ENCODE peak calls at places on chromosomes 3 and 15, in six cellular contexts. C is dorsolateral prefrontal cortex, S is posterior vena cava, B is HEK293T, U is aorta, V is glutamatergic neuron. R is an unnamed sample.

GRCh38 chr3:158121295-158121694 is 11.4 kb downstream of the RSRC1 start:
- DNase-seq in C (no peak), S (no peak), B (no peak), U (no peak), V (no peak), R (no peak)

GRCh38 chr3:20975221-20975620 is 775.8 kb downstream of the ZNF385D start:
- DNase-seq in C (no peak), S (peak), B (no peak), U (peak), V (no peak), R (no peak)

GRCh38 chr3:53842436-53843194 is 3.6 kb downstream of the CHDH start:
- DNase-seq in C (peak), S (no peak), B (no peak), U (no peak), V (no peak), R (no peak)

GRCh38 chr3:23685484-23686258 is 120.1 kb upstream of the UBE2E1 start:
- DNase-seq in C (peak), S (peak), B (peak), U (peak), V (no peak), R (no peak)

GRCh38 chr3:142366434-142366833 is 81.4 kb downstream of the XRN1 start:
- DNase-seq in C (no peak), S (no peak), B (peak), U (no peak), V (no peak), R (no peak)

GRCh38 chr3:10217359-10217758 is 30.9 kb upstream of the TATDN2 start:
- DNase-seq in C (no peak), S (no peak), B (no peak), U (no peak), V (no peak), R (no peak)

GRCh38 chr15:98804057-98804380 is 155.7 kb downstream of the IGF1R start:
- DNase-seq in C (no peak), S (no peak), B (no peak), U (no peak), V (no peak), R (no peak)

GRCh38 chr15:88838667-88839066 is 35.4 kb downstream of the ACAN start:
- DNase-seq in C (no peak), S (no peak), B (no peak), U (no peak), V (no peak), R (no peak)

GRCh38 chr3:15074500-15074899 is 9.4 kb upstream of the MRPS25 start:
- DNase-seq in C (no peak), S (no peak), B (no peak), U (no peak), V (no peak), R (no peak)

GRCh38 chr3:15361494-15362214 is 29.3 kb upstream of the SH3BP5 start:
- DNase-seq in C (no peak), S (no peak), B (no peak), U (no peak), V (peak), R (no peak)

GRCh38 chr15:26235864-26236263 is 372.7 kb upstream of the ATP10A start:
- DNase-seq in C (no peak), S (no peak), B (no peak), U (no peak), V (no peak), R (no peak)

GRCh38 chr3:73603771-73604171 is 21.0 kb downstream of the PDZRN3 start:
- DNase-seq in C (no peak), S (no peak), B (no peak), U (no peak), V (no peak), R (no peak)

GRCh38 chr15:49242820-49243219 is 72.8 kb downstream of the GALK2 start:
- DNase-seq in C (no peak), S (no peak), B (no peak), U (peak), V (no peak), R (no peak)

GRCh38 chr3:89787485-89787884 is 680.1 kb downstream of the EPHA3 start:
- DNase-seq in C (no peak), S (no peak), B (no peak), U (no peak), V (no peak), R (no peak)

GRCh38 chr3:152021951-152022461 is 148.6 kb downstream of the SUCNR1 start:
- DNase-seq in C (peak), S (no peak), B (no peak), U (peak), V (no peak), R (no peak)

GRCh38 chr3:29436612-29437313 is 155.9 kb downstream of the RBMS3 start:
- DNase-seq in C (no peak), S (no peak), B (no peak), U (no peak), V (no peak), R (no peak)

GRCh38 chr3:32685604-32686185 is 707 bp downstream of the CNOT10 start:
- DNase-seq in C (no peak), S (no peak), B (no peak), U (no peak), V (no peak), R (no peak)

GRCh38 chr3:128318275-128318920 is 148.3 kb downstream of the DNAJB8 start:
- DNase-seq in C (peak), S (peak), B (no peak), U (no peak), V (no peak), R (peak)

GRCh38 chr3:139318431-139318816 is 25.4 kb upstream of the MRPS22 start:
- DNase-seq in C (no peak), S (peak), B (no peak), U (no peak), V (no peak), R (no peak)

GRCh38 chr3:99339222-99339621 is 299.2 kb upstream of the COL8A1 start:
- DNase-seq in C (no peak), S (no peak), B (no peak), U (no peak), V (no peak), R (no peak)

GRCh38 chr3:71454513-71455423 is 128.8 kb downstream of the FOXP1 start:
- DNase-seq in C (no peak), S (no peak), B (no peak), U (no peak), V (no peak), R (no peak)

GRCh38 chr15:74983725-74984231 is 11.6 kb upstream of the SCAMP5 start:
- DNase-seq in C (no peak), S (no peak), B (no peak), U (peak), V (no peak), R (no peak)

GRCh38 chr15:67914537-67915373 is 74.9 kb upstream of the RNU6-1 start:
- DNase-seq in C (no peak), S (peak), B (no peak), U (peak), V (peak), R (peak)

GRCh38 chr15:58473720-58474119 is 41.9 kb downstream of the LIPC start:
- DNase-seq in C (no peak), S (no peak), B (no peak), U (no peak), V (no peak), R (no peak)

GRCh38 chr3:13543251-13543650 is 5.7 kb upstream of the FBLN2 start:
- DNase-seq in C (no peak), S (peak), B (no peak), U (peak), V (peak), R (no peak)

GRCh38 chr3:37058117-37058516 is 64.8 kb downstream of the MLH1 start:
- DNase-seq in C (no peak), S (no peak), B (no peak), U (no peak), V (no peak), R (no peak)

GRCh38 chr3:49826016-49826415 is 12.3 kb upstream of the UBA7 start:
- DNase-seq in C (no peak), S (no peak), B (no peak), U (no peak), V (no peak), R (no peak)

GRCh38 chr3:37559461-37559860 is 302.2 kb upstream of the CTDSPL start:
- DNase-seq in C (no peak), S (no peak), B (no peak), U (no peak), V (no peak), R (no peak)

GRCh38 chr3:43345877-43346276 is 59.5 kb downstream of the SNRK start:
- DNase-seq in C (no peak), S (no peak), B (no peak), U (no peak), V (no peak), R (no peak)

GRCh38 chr3:159884661-159885402 is 103.8 kb upstream of the IL12A start:
- DNase-seq in C (no peak), S (no peak), B (peak), U (no peak), V (no peak), R (no peak)

R was measured in upper lobe of right lung.